ENCODE peak calls at places on chromosomes 12 and 14, in six cellular contexts. L, U, A, H, G and T are unnamed samples.

GRCh38 chr12:11814362-11814761 is 164.9 kb downstream of the ETV6 start:
- DNase-seq in L (no peak), U (peak), A (no peak), H (no peak), G (peak), T (no peak)

GRCh38 chr12:95240556-95240955 is 22.9 kb downstream of the VEZT start:
- DNase-seq in L (no peak), U (no peak), A (no peak), H (no peak), G (no peak), T (no peak)

GRCh38 chr14:94771906-94772468 is 2.1 kb upstream of the GSC start:
- DNase-seq in L (no peak), U (no peak), A (no peak), H (no peak), G (no peak), T (no peak)

GRCh38 chr12:78210894-78211302 is 380.2 kb downstream of the NAV3 start:
- DNase-seq in L (no peak), U (peak), A (no peak), H (no peak), G (no peak), T (no peak)

GRCh38 chr14:55446127-55446736 is 5.8 kb upstream of the TBPL2 start:
- DNase-seq in L (peak), U (peak), A (no peak), H (peak), G (peak), T (peak)

GRCh38 chr14:92384461-92385133 is 61.6 kb downstream of the SLC24A4 start:
- DNase-seq in L (no peak), U (no peak), A (no peak), H (no peak), G (no peak), T (no peak)

GRCh38 chr12:26120561-26121274 is 4.1 kb downstream of the BHLHE41 start:
- DNase-seq in L (no peak), U (no peak), A (no peak), H (no peak), G (no peak), T (no peak)

GRCh38 chr14:103188691-103189480 is 65.6 kb downstream of the TNFAIP2 start:
- DNase-seq in L (no peak), U (no peak), A (peak), H (peak), G (peak), T (peak)

GRCh38 chr14:80003138-80003537 is 208.2 kb downstream of the DIO2 start:
- DNase-seq in L (no peak), U (peak), A (no peak), H (no peak), G (no peak), T (no peak)

GRCh38 chr12:6952860-6953416 is 1.8 kb downstream of the PTPN6 start:
- DNase-seq in L (no peak), U (no peak), A (no peak), H (no peak), G (no peak), T (no peak)

DNA sequence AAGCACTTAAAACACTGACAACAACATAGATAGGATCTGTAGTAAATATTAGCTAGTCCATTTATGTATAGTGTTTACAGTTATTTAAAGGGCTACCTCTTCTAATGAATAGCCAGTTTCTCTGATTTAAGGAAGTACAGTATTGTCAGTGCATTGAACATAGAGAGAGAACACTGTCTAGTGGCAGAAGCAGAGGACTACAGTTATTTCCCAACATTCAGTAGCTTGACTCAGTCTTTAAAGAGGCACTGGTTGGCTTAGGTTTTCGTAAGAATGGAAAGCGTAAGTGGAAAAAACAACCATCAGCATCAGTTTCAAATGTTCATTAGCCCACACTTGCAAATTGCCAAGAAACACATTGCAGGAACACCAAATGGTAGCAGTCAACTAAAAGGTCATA is 125.0 kb upstream of the HMGA2 start:
- DNase-seq in L (no peak), U (peak), A (no peak), H (no peak), G (no peak), T (no peak)
- TF ChIP-seq CTCF in L (peak), U (peak), A (no peak), H (no peak), G (no peak), T (no peak)

GRCh38 chr14:56482306-56482705 is 97.3 kb upstream of the TMEM260 start:
- DNase-seq in L (peak), U (peak), A (no peak), H (peak), G (peak), T (no peak)
- TF ChIP-seq CTCF in L (no peak), U (peak), A (no peak), H (no peak), G (peak), T (peak)

DNA sequence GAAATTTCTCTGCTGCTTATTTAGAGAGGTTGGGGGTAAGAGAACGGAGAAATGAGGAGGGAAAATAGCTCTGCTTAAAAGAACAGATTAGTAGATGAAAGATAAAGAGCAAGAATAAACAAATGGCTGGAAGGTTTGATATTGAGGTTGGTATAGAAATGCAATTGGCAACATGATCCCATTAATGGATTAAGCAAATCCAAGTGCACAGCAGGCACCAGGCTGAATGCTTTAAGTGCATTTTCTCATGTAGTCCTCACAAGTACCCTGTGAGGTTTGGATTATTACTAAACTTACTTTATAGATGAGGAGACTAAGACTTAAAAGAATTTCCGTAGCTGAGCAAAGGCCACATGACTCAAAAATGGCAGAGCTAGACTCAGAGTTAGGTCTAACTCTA is 76.9 kb upstream of the ATF1 start:
- DNase-seq in L (no peak), U (no peak), A (no peak), H (no peak), G (no peak), T (no peak)
- TF ChIP-seq CTCF in L (no peak), U (no peak), A (no peak), H (no peak), G (no peak), T (no peak)

GRCh38 chr12:120367924-120368788 is 808 bp downstream of the MSI1 start:
- DNase-seq in L (no peak), U (peak), A (peak), H (peak), G (no peak), T (no peak)

GRCh38 chr12:120369476-120370342 is 745 bp upstream of the MSI1 start:
- DNase-seq in L (no peak), U (no peak), A (no peak), H (no peak), G (no peak), T (no peak)

GRCh38 chr12:120370343-120371243 is 1.6 kb upstream of the MSI1 start:
- DNase-seq in L (no peak), U (no peak), A (no peak), H (no peak), G (no peak), T (no peak)

GRCh38 chr12:120367252-120367923 is 1.6 kb downstream of the MSI1 start:
- DNase-seq in L (no peak), U (no peak), A (no peak), H (peak), G (peak), T (no peak)

DNA sequence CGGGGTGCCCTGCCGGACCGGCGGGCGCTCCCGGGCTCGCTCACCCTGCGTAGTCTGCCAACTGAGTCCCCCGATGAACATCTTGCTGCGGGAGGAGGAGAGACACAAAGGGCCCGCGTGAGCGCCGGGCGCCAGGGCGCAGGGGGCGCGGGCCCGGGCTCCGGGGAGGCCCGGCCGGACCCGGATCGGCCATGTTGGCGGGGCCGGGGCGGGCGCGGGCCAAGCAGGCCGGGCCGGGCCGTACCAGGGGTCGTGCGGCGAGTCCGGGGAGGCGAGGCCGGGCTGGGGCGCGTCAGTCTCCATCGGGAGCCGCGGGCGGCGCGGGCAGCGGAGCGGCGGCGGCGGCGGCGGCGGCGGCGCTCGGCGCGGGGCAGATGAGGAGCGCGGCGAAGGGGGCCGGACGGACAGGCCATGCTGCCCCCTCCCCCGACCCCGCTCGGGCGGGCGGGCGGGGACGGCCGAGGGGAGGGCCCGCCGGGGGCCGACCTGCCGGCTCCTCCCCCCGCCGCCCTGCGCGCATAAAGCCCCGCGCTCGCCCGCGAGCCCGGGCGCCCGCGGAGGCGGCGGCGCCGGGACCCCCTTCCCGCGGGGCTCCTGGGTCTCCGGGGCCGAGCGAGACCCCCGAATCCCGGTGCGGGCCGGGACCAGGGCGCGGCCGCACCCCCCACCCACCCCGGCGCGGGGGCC is at the start of gene MSI1:
- DNase-seq in L (no peak), U (no peak), A (no peak), H (peak), G (no peak), T (no peak)
- TF ChIP-seq CTCF in L (no peak), U (no peak), A (no peak), H (no peak), G (no peak), T (no peak)

GRCh38 chr14:100076630-100077029 is 11.4 kb downstream of the EVL start:
- DNase-seq in L (peak), U (peak), A (peak), H (no peak), G (no peak), T (no peak)

GRCh38 chr14:100077441-100077840 is 12.2 kb downstream of the EVL start:
- DNase-seq in L (no peak), U (no peak), A (no peak), H (no peak), G (no peak), T (no peak)

GRCh38 chr14:100078216-100078780 is 13.1 kb downstream of the EVL start:
- DNase-seq in L (no peak), U (no peak), A (no peak), H (no peak), G (no peak), T (no peak)

GRCh38 chr14:100074431-100075100 is 9.3 kb downstream of the EVL start:
- DNase-seq in L (no peak), U (no peak), A (no peak), H (no peak), G (no peak), T (no peak)

GRCh38 chr14:100076133-100076532 is 10.9 kb downstream of the EVL start:
- DNase-seq in L (peak), U (peak), A (no peak), H (peak), G (no peak), T (no peak)
- TF ChIP-seq CTCF in L (peak), U (peak), A (peak), H (peak), G (no peak), T (no peak)

GRCh38 chr12:108980831-108981618 is 39.8 kb downstream of the SVOP start:
- DNase-seq in L (no peak), U (peak), A (no peak), H (no peak), G (no peak), T (no peak)

GRCh38 chr12:108982621-108983219 is 38.1 kb downstream of the SVOP start:
- DNase-seq in L (no peak), U (no peak), A (no peak), H (no peak), G (no peak), T (no peak)

GRCh38 chr12:108977360-108977759 is 43.5 kb downstream of the SVOP start:
- DNase-seq in L (no peak), U (no peak), A (no peak), H (no peak), G (no peak), T (no peak)

GRCh38 chr12:108985750-108986149 is 35.1 kb downstream of the SVOP start:
- DNase-seq in L (no peak), U (no peak), A (no peak), H (no peak), G (no peak), T (no peak)

DNA sequence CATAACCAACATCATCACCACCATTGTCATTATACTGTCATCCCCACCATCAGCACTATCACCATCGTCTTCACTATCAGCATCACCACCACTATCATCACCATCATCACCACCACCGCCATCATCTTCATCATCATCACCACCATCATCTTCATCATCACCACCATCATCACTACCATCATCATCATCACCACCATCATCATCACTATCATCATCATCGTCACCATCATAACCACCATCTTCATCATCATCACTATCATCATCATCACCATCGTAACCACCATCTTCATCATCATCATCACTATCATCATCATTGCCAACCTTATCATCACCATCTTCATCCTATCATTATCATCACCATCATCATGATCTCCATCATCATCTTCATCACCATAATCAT is 39.0 kb downstream of the SVOP start:
- DNase-seq in L (no peak), U (no peak), A (no peak), H (no peak), G (no peak), T (no peak)
- TF ChIP-seq CTCF in L (no peak), U (no peak), A (no peak), H (no peak), G (no peak), T (no peak)

GRCh38 chr14:77242752-77243151 is 28.3 kb downstream of the NGB start:
- DNase-seq in L (peak), U (no peak), A (no peak), H (no peak), G (no peak), T (no peak)

GRCh38 chr14:77248666-77249065 is 22.3 kb downstream of the NGB start:
- DNase-seq in L (no peak), U (peak), A (no peak), H (no peak), G (no peak), T (no peak)

GRCh38 chr14:77243853-77244252 is 27.2 kb downstream of the NGB start:
- DNase-seq in L (peak), U (no peak), A (no peak), H (no peak), G (no peak), T (no peak)

GRCh38 chr14:77246784-77247183 is 24.2 kb downstream of the NGB start:
- DNase-seq in L (no peak), U (no peak), A (no peak), H (no peak), G (no peak), T (no peak)

GRCh38 chr14:77245820-77246219 is 25.2 kb downstream of the NGB start:
- DNase-seq in L (no peak), U (peak), A (no peak), H (no peak), G (no peak), T (no peak)
- TF ChIP-seq CTCF in L (no peak), U (peak), A (no peak), H (peak), G (no peak), T (no peak)

DNA sequence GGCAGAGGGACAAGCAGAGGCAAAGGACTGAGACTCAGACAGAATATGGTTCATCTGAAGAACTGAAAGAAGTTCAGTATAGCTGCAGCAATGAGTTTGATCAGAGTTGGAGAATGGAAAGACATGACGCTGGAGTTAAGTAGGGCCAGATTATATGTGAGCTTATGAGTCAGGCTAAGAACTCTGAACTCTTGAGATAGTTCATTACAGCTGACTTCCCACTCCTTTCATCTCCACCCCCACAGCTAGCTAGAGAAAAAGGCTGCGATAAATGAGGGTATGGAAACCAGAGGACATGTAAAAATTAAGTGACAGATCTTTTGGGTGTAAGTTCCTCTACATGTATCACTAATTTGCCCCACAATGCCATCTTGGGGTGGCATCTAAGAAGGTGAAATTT is 28.7 kb downstream of the PYM1 start:
- DNase-seq in L (no peak), U (peak), A (no peak), H (no peak), G (no peak), T (no peak)
- TF ChIP-seq CTCF in L (no peak), U (no peak), A (no peak), H (no peak), G (no peak), T (no peak)